ENCODE peak calls at places on chromosomes 1 and 21, in six cellular contexts. S is brain microvascular endothelial cell, Z is suprapubic skin, O is right atrium auricular region, F is tibial nerve, R is AG04450. G is an unnamed sample.

GRCh38 chr1:234573711-234574299 is 36.2 kb downstream of the IRF2BP2 start:
- DNase-seq in S (no peak), Z (no peak), O (peak; percentile 75), F (no peak), R (no peak), G (peak; percentile 59)

GRCh38 chr21:27244356-27244755 is 277.5 kb upstream of the ADAMTS5 start:
- DNase-seq in S (no peak), Z (no peak), O (no peak), F (no peak), R (no peak), G (no peak)

GRCh38 chr21:42609806-42610205 is 43.6 kb upstream of the PDE9A start:
- DNase-seq in S (no peak), Z (peak; percentile 51), O (no peak), F (no peak), R (no peak), G (peak; percentile 30)

GRCh38 chr1:229596961-229597699 is 28.8 kb downstream of the TAF5L start:
- DNase-seq in S (peak; percentile 64), Z (no peak), O (peak; percentile 80), F (peak; percentile 21), R (no peak), G (peak; percentile 94)

GRCh38 chr1:225750420-225750819 is 27.2 kb upstream of the SRP9 start:
- DNase-seq in S (no peak), Z (no peak), O (no peak), F (no peak), R (no peak), G (no peak)

GRCh38 chr1:13792429-13792828 is 92.4 kb downstream of the PRDM2 start:
- DNase-seq in S (peak; percentile 53), Z (no peak), O (no peak), F (no peak), R (no peak), G (peak; percentile 55)

GRCh38 chr1:113616201-113616600 is 143.1 kb downstream of the PHTF1 start:
- DNase-seq in S (no peak), Z (no peak), O (no peak), F (no peak), R (no peak), G (no peak)

GRCh38 chr1:29124366-29125236 is 898 bp upstream of the TMEM200B start:
- DNase-seq in S (peak; percentile 46), Z (peak; percentile 92), O (peak; percentile 84), F (peak; percentile 82), R (peak; percentile 37), G (peak; percentile 92)

GRCh38 chr1:179589524-179589923 is 2.1 kb upstream of the TDRD5 start:
- DNase-seq in S (no peak), Z (no peak), O (no peak), F (no peak), R (no peak), G (no peak)

GRCh38 chr1:214427871-214428277 is 123.5 kb downstream of the PTPN14 start:
- DNase-seq in S (peak; percentile 97), Z (no peak), O (no peak), F (no peak), R (peak; percentile 76), G (no peak)

GRCh38 chr21:37339527-37339889 is 27.1 kb upstream of the DYRK1A start:
- DNase-seq in S (no peak), Z (no peak), O (no peak), F (no peak), R (no peak), G (no peak)

GRCh38 chr1:56410405-56410804 is 169.0 kb downstream of the PLPP3 start:
- DNase-seq in S (no peak), Z (no peak), O (no peak), F (no peak), R (no peak), G (no peak)

GRCh38 chr1:8477199-8477982 is 159.5 kb downstream of the SLC45A1 start:
- DNase-seq in S (peak; percentile 39), Z (no peak), O (no peak), F (no peak), R (no peak), G (no peak)

GRCh38 chr1:97245682-97246081 is 524.1 kb downstream of the PTBP2 start:
- DNase-seq in S (no peak), Z (no peak), O (no peak), F (no peak), R (no peak), G (no peak)

GRCh38 chr1:64906447-64906846 is 59.9 kb downstream of the JAK1 start:
- DNase-seq in S (no peak), Z (no peak), O (no peak), F (no peak), R (no peak), G (no peak)

GRCh38 chr1:214551436-214552173 is at the start of gene PTPN14:
- DNase-seq in S (peak; percentile 91), Z (peak; percentile 89), O (peak; percentile 89), F (peak; percentile 57), R (peak; percentile 87), G (peak; percentile 27)

GRCh38 chr1:64077281-64077940 is 126.0 kb upstream of the UBE2U start:
- DNase-seq in S (no peak), Z (no peak), O (no peak), F (no peak), R (no peak), G (no peak)

GRCh38 chr1:8787218-8787617 is 30.2 kb downstream of the RERE start:
- DNase-seq in S (no peak), Z (no peak), O (no peak), F (no peak), R (no peak), G (no peak)

GRCh38 chr1:109589177-109589576 is 30.2 kb downstream of the GNAT2 start:
- DNase-seq in S (no peak), Z (no peak), O (no peak), F (no peak), R (no peak), G (no peak)

GRCh38 chr21:33751120-33751519 is 108.8 kb downstream of the ITSN1 start:
- DNase-seq in S (peak; percentile 28), Z (no peak), O (no peak), F (no peak), R (no peak), G (no peak)

GRCh38 chr1:225299624-225300023 is 128.2 kb downstream of the LBR start:
- DNase-seq in S (peak; percentile 2), Z (no peak), O (no peak), F (no peak), R (no peak), G (no peak)

GRCh38 chr1:113984710-113985109 is 5.4 kb downstream of the OLFML3 start:
- DNase-seq in S (no peak), Z (no peak), O (no peak), F (no peak), R (no peak), G (no peak)

GRCh38 chr1:189438808-189439207 is 1038.9 kb downstream of the BRINP3 start:
- DNase-seq in S (no peak), Z (no peak), O (no peak), F (no peak), R (no peak), G (no peak)

GRCh38 chr1:108000620-108001105 is 35.7 kb upstream of the VAV3 start:
- DNase-seq in S (peak; percentile 82), Z (no peak), O (no peak), F (peak; percentile 8), R (peak; percentile 2), G (no peak)

GRCh38 chr1:212858461-212859265 is 588 bp downstream of the FLVCR1 start:
- DNase-seq in S (peak; percentile 28), Z (peak; percentile 65), O (no peak), F (peak; percentile 17), R (no peak), G (no peak)

GRCh38 chr1:64549464-64550239 is 79.7 kb downstream of the CACHD1 start:
- DNase-seq in S (no peak), Z (no peak), O (no peak), F (no peak), R (no peak), G (no peak)

GRCh38 chr21:38505654-38506523 is 7.6 kb upstream of the ERG start:
- DNase-seq in S (peak; percentile 80), Z (no peak), O (no peak), F (peak; percentile 48), R (peak; percentile 46), G (no peak)

GRCh38 chr1:53585116-53585515 is 125.9 kb downstream of the DMRTB1 start:
- DNase-seq in S (peak; percentile 78), Z (peak; percentile 2), O (no peak), F (no peak), R (peak; percentile 44), G (peak; percentile 48)

GRCh38 chr1:112581530-112582192 is 37.3 kb downstream of the ST7L start:
- DNase-seq in S (no peak), Z (no peak), O (no peak), F (no peak), R (no peak), G (no peak)

GRCh38 chr21:21097425-21097824 is 99.2 kb downstream of the NCAM2 start:
- DNase-seq in S (no peak), Z (no peak), O (no peak), F (no peak), R (no peak), G (no peak)
- H3K27ac ChIP-seq in S (no peak overlapping the region), Z (no peak overlapping the region), O (no peak overlapping the region), F (no peak overlapping the region), R (no peak overlapping the region), G (no peak overlapping the region)

GRCh38 chr1:218499911-218500310 is 154.8 kb downstream of the TGFB2 start:
- DNase-seq in S (no peak), Z (no peak), O (no peak), F (no peak), R (no peak), G (no peak)
- H3K27ac ChIP-seq in S (peak overlapping the region; percentile 100), Z (no peak overlapping the region), O (peak overlapping the region; percentile 48), F (no peak overlapping the region), R (peak overlapping the region; percentile 3), G (peak overlapping the region; percentile 71)

DNA sequence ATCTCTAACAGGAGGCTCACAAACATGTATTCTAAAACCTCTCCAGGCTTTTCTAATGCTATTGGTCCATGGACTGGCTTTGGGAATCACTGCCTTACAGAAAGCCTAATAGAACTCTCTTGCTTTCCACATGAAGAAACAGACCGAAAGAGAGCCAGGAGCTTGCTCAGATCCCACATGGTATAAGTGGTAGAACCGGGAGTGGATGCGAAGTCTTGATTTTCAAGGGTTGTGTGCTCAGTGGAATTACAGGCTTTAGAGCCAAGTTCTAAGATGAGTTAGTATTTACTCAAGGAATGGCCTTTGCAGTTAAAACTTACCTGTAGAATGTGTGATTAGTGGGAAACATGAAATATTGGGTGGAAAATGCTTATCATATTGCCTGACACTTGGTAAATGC is 54.3 kb upstream of the HSD17B7 start:
- DNase-seq in S (no peak), Z (no peak), O (no peak), F (no peak), R (no peak), G (no peak)
- H3K27ac ChIP-seq in S (no peak overlapping the region), Z (no peak overlapping the region), O (no peak overlapping the region), F (no peak overlapping the region), R (no peak overlapping the region), G (peak overlapping the region; percentile 27)

DNA sequence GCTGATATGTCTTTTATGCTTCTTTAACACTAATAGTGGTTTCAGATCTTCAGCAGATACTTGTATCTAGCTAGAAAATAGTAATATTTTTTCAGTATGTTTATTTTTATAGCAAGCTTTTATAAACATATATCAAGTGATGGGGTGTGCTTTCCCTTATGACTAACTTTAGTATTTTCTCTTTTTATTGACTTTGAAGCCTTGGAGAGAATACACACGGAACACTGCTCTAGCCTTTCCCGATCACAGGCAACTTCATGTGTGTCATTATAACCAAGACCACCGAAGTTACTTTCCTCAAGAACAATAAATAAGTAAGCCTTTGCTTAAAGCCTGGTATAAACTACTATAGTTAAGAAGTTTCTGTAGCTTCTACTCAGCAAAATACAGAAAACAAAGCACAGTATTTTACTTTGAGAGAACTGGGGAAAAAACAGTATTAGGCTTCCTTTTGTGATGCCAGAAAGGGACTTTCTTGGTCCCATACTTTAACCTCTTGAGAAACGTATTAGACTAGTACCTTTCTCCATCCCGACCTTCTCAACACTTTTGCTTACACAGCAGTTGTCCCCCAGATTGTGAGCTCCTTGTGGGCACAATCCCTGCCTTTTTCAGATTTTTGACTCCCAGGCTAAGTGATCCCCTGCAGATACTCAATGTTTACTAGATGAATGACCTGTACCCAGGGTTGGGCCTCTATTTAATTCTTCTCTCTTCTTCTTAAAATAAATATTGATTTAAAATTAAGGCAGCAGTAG is 3.3 kb downstream of the ADSS2 start:
- DNase-seq in S (no peak), Z (no peak), O (no peak), F (no peak), R (no peak), G (no peak)
- H3K27ac ChIP-seq in S (peak overlapping the region; percentile 25), Z (no peak overlapping the region), O (no peak overlapping the region), F (peak overlapping the region; percentile 12), R (no peak overlapping the region), G (peak overlapping the region; percentile 21)

G was measured in ascending aorta.